ENCODE peak calls at places on chromosome X, in seven cellular contexts. M is ureter; I is stimulated activated CD8-positive, alpha-beta memory T cell treated with anti-CD3 and anti-CD28 coated beads, Interleukin-2, amount 100 ng/mL, for 48 hours; A is NCI-H510A treated with DMSO at 0.1 percent for 48 hours; G is fibroblast of lung; Q is Calu3; F is DMS153. H is an unnamed sample.

GRCh38 chrX:132219343-132219768 is at the start of gene RAP2C:
- DNase-seq in M (peak), I (peak), A (peak), G (peak), Q (peak), F (peak), H (no peak)

GRCh38 chrX:70171636-70172035 is 5.6 kb upstream of the DGAT2L6 start:
- DNase-seq in M (no peak), I (no peak), A (no peak), G (peak), Q (no peak), F (no peak), H (no peak)

GRCh38 chrX:44432641-44433040 is 89.2 kb upstream of the EFHC2 start:
- DNase-seq in M (no peak), I (no peak), A (no peak), G (no peak), Q (no peak), F (no peak), H (peak)

GRCh38 chrX:69189972-69190371 is 24.7 kb upstream of the PJA1 start:
- DNase-seq in M (no peak), I (no peak), A (no peak), G (no peak), Q (no peak), F (no peak), H (no peak)

GRCh38 chrX:129091097-129091496 is 432.2 kb downstream of the SMARCA1 start:
- DNase-seq in M (no peak), I (no peak), A (no peak), G (no peak), Q (no peak), F (peak), H (no peak)

GRCh38 chrX:2261838-2262678 is 238.7 kb downstream of the DHRSX start:
- DNase-seq in M (no peak), I (no peak), A (no peak), G (peak), Q (no peak), F (no peak), H (peak)

GRCh38 chrX:1491851-1492349 is 39.2 kb upstream of the ASMTL start:
- DNase-seq in M (peak), I (peak), A (no peak), G (no peak), Q (peak), F (no peak), H (peak)

GRCh38 chrX:17579021-17579420 is 158.3 kb upstream of the SCML1 start:
- DNase-seq in M (no peak), I (no peak), A (no peak), G (peak), Q (no peak), F (no peak), H (no peak)